ENCODE peak calls at places on chromosome 18, in four cellular contexts. One of them, this sample, is unnamed.

GRCh38 chr18:59516356-59517155 is 157.5 kb upstream of the LMAN1 start:
- DNase-seq in stimulated activated naive CD8-positive, alpha-beta T cell treated with anti-CD3 and anti-CD28 coated beads, Interleukin-15, Interleukin-2, amounts not matched to agents 100 U/mL and 50 U/mL, for 24 hours: no peak
- DNase-seq in small intestine: peak; percentile 52
- DNase-seq in mammary epithelial cell: peak; percentile 55
- DNase-seq in this sample: no peak

GRCh38 chr18:66999003-66999402 is 395.1 kb upstream of the CDH19 start:
- DNase-seq in stimulated activated naive CD8-positive, alpha-beta T cell treated with anti-CD3 and anti-CD28 coated beads, Interleukin-15, Interleukin-2, amounts not matched to agents 100 U/mL and 50 U/mL, for 24 hours: no peak
- DNase-seq in small intestine: no peak
- DNase-seq in mammary epithelial cell: no peak
- DNase-seq in this sample: no peak

GRCh38 chr18:22466608-22467390 is 49.1 kb upstream of the CTAGE1 start:
- DNase-seq in stimulated activated naive CD8-positive, alpha-beta T cell treated with anti-CD3 and anti-CD28 coated beads, Interleukin-15, Interleukin-2, amounts not matched to agents 100 U/mL and 50 U/mL, for 24 hours: no peak
- DNase-seq in small intestine: peak; percentile 75
- DNase-seq in mammary epithelial cell: peak; percentile 93
- DNase-seq in this sample: no peak

GRCh38 chr18:57965246-57965645 is 78.8 kb upstream of the NEDD4L start:
- DNase-seq in stimulated activated naive CD8-positive, alpha-beta T cell treated with anti-CD3 and anti-CD28 coated beads, Interleukin-15, Interleukin-2, amounts not matched to agents 100 U/mL and 50 U/mL, for 24 hours: no peak
- DNase-seq in small intestine: no peak
- DNase-seq in mammary epithelial cell: no peak
- DNase-seq in this sample: no peak

GRCh38 chr18:29250843-29251242 is 1073.9 kb upstream of the CDH2 start:
- DNase-seq in stimulated activated naive CD8-positive, alpha-beta T cell treated with anti-CD3 and anti-CD28 coated beads, Interleukin-15, Interleukin-2, amounts not matched to agents 100 U/mL and 50 U/mL, for 24 hours: no peak
- DNase-seq in small intestine: no peak
- DNase-seq in mammary epithelial cell: no peak
- DNase-seq in this sample: no peak

GRCh38 chr18:79748321-79749157 is 49.2 kb upstream of the KCNG2 start:
- DNase-seq in stimulated activated naive CD8-positive, alpha-beta T cell treated with anti-CD3 and anti-CD28 coated beads, Interleukin-15, Interleukin-2, amounts not matched to agents 100 U/mL and 50 U/mL, for 24 hours: no peak
- DNase-seq in small intestine: no peak
- DNase-seq in mammary epithelial cell: no peak
- DNase-seq in this sample: no peak

GRCh38 chr18:35856178-35856577 is 116.3 kb upstream of the RMP24 start:
- DNase-seq in stimulated activated naive CD8-positive, alpha-beta T cell treated with anti-CD3 and anti-CD28 coated beads, Interleukin-15, Interleukin-2, amounts not matched to agents 100 U/mL and 50 U/mL, for 24 hours: no peak
- DNase-seq in small intestine: no peak
- DNase-seq in mammary epithelial cell: no peak
- DNase-seq in this sample: no peak

GRCh38 chr18:24219561-24220317 is 80.9 kb downstream of the CABYR start:
- DNase-seq in stimulated activated naive CD8-positive, alpha-beta T cell treated with anti-CD3 and anti-CD28 coated beads, Interleukin-15, Interleukin-2, amounts not matched to agents 100 U/mL and 50 U/mL, for 24 hours: no peak
- DNase-seq in small intestine: peak; percentile 19
- DNase-seq in mammary epithelial cell: no peak
- DNase-seq in this sample: no peak

GRCh38 chr18:49645836-49646235 is 84.0 kb downstream of the LIPG start:
- DNase-seq in stimulated activated naive CD8-positive, alpha-beta T cell treated with anti-CD3 and anti-CD28 coated beads, Interleukin-15, Interleukin-2, amounts not matched to agents 100 U/mL and 50 U/mL, for 24 hours: no peak
- DNase-seq in small intestine: no peak
- DNase-seq in mammary epithelial cell: peak; percentile 42
- DNase-seq in this sample: no peak

GRCh38 chr18:68623342-68623741 is 91.6 kb downstream of the TMX3 start:
- DNase-seq in stimulated activated naive CD8-positive, alpha-beta T cell treated with anti-CD3 and anti-CD28 coated beads, Interleukin-15, Interleukin-2, amounts not matched to agents 100 U/mL and 50 U/mL, for 24 hours: peak; percentile 19
- DNase-seq in small intestine: peak; percentile 30
- DNase-seq in mammary epithelial cell: peak; percentile 45
- DNase-seq in this sample: peak; percentile 50

GRCh38 chr18:2192562-2192961 is 378.7 kb downstream of the METTL4 start:
- DNase-seq in stimulated activated naive CD8-positive, alpha-beta T cell treated with anti-CD3 and anti-CD28 coated beads, Interleukin-15, Interleukin-2, amounts not matched to agents 100 U/mL and 50 U/mL, for 24 hours: no peak
- DNase-seq in small intestine: no peak
- DNase-seq in mammary epithelial cell: no peak
- DNase-seq in this sample: no peak

GRCh38 chr18:48374423-48375149 is 34.6 kb downstream of the ZBTB7C start:
- DNase-seq in stimulated activated naive CD8-positive, alpha-beta T cell treated with anti-CD3 and anti-CD28 coated beads, Interleukin-15, Interleukin-2, amounts not matched to agents 100 U/mL and 50 U/mL, for 24 hours: no peak
- DNase-seq in small intestine: no peak
- DNase-seq in mammary epithelial cell: no peak
- DNase-seq in this sample: no peak

GRCh38 chr18:51955136-51955535 is 384.9 kb upstream of the DCC start:
- DNase-seq in stimulated activated naive CD8-positive, alpha-beta T cell treated with anti-CD3 and anti-CD28 coated beads, Interleukin-15, Interleukin-2, amounts not matched to agents 100 U/mL and 50 U/mL, for 24 hours: no peak
- DNase-seq in small intestine: no peak
- DNase-seq in mammary epithelial cell: no peak
- DNase-seq in this sample: no peak

GRCh38 chr18:26547302-26548143 is 830 bp downstream of the KCTD1 start:
- DNase-seq in stimulated activated naive CD8-positive, alpha-beta T cell treated with anti-CD3 and anti-CD28 coated beads, Interleukin-15, Interleukin-2, amounts not matched to agents 100 U/mL and 50 U/mL, for 24 hours: peak; percentile 63
- DNase-seq in small intestine: peak; percentile 53
- DNase-seq in mammary epithelial cell: peak; percentile 82
- DNase-seq in this sample: peak; percentile 75

GRCh38 chr18:62796216-62796621 is 80.9 kb downstream of the PHLPP1 start:
- DNase-seq in stimulated activated naive CD8-positive, alpha-beta T cell treated with anti-CD3 and anti-CD28 coated beads, Interleukin-15, Interleukin-2, amounts not matched to agents 100 U/mL and 50 U/mL, for 24 hours: no peak
- DNase-seq in small intestine: peak; percentile 30
- DNase-seq in mammary epithelial cell: no peak
- DNase-seq in this sample: no peak

GRCh38 chr18:37460616-37461015 is 105.0 kb downstream of the CELF4 start:
- DNase-seq in stimulated activated naive CD8-positive, alpha-beta T cell treated with anti-CD3 and anti-CD28 coated beads, Interleukin-15, Interleukin-2, amounts not matched to agents 100 U/mL and 50 U/mL, for 24 hours: no peak
- DNase-seq in small intestine: no peak
- DNase-seq in mammary epithelial cell: no peak
- DNase-seq in this sample: no peak

GRCh38 chr18:76859474-76860339 is 37.4 kb downstream of the ZNF236 start:
- DNase-seq in stimulated activated naive CD8-positive, alpha-beta T cell treated with anti-CD3 and anti-CD28 coated beads, Interleukin-15, Interleukin-2, amounts not matched to agents 100 U/mL and 50 U/mL, for 24 hours: peak; percentile 35
- DNase-seq in small intestine: no peak
- DNase-seq in mammary epithelial cell: no peak
- DNase-seq in this sample: peak; percentile 69

GRCh38 chr18:70221911-70222278 is 16.4 kb upstream of the RTTN start:
- DNase-seq in stimulated activated naive CD8-positive, alpha-beta T cell treated with anti-CD3 and anti-CD28 coated beads, Interleukin-15, Interleukin-2, amounts not matched to agents 100 U/mL and 50 U/mL, for 24 hours: no peak
- DNase-seq in small intestine: no peak
- DNase-seq in mammary epithelial cell: no peak
- DNase-seq in this sample: no peak

GRCh38 chr18:62852851-62853250 is 137.5 kb downstream of the PHLPP1 start:
- DNase-seq in stimulated activated naive CD8-positive, alpha-beta T cell treated with anti-CD3 and anti-CD28 coated beads, Interleukin-15, Interleukin-2, amounts not matched to agents 100 U/mL and 50 U/mL, for 24 hours: no peak
- DNase-seq in small intestine: no peak
- DNase-seq in mammary epithelial cell: peak; percentile 5
- DNase-seq in this sample: no peak

GRCh38 chr18:34710430-34711386 is 610 bp downstream of the DTNA start:
- DNase-seq in stimulated activated naive CD8-positive, alpha-beta T cell treated with anti-CD3 and anti-CD28 coated beads, Interleukin-15, Interleukin-2, amounts not matched to agents 100 U/mL and 50 U/mL, for 24 hours: no peak
- DNase-seq in small intestine: no peak
- DNase-seq in mammary epithelial cell: no peak
- DNase-seq in this sample: no peak

GRCh38 chr18:55158570-55158969 is 199.3 kb upstream of the CCDC68 start:
- DNase-seq in stimulated activated naive CD8-positive, alpha-beta T cell treated with anti-CD3 and anti-CD28 coated beads, Interleukin-15, Interleukin-2, amounts not matched to agents 100 U/mL and 50 U/mL, for 24 hours: no peak
- DNase-seq in small intestine: no peak
- DNase-seq in mammary epithelial cell: no peak
- DNase-seq in this sample: no peak

GRCh38 chr18:57915241-57915640 is 112.1 kb upstream of the ATP8B1 start:
- DNase-seq in stimulated activated naive CD8-positive, alpha-beta T cell treated with anti-CD3 and anti-CD28 coated beads, Interleukin-15, Interleukin-2, amounts not matched to agents 100 U/mL and 50 U/mL, for 24 hours: no peak
- DNase-seq in small intestine: no peak
- DNase-seq in mammary epithelial cell: no peak
- DNase-seq in this sample: no peak

GRCh38 chr18:11251891-11252270 is 102.5 kb upstream of the PIEZO2 start:
- DNase-seq in stimulated activated naive CD8-positive, alpha-beta T cell treated with anti-CD3 and anti-CD28 coated beads, Interleukin-15, Interleukin-2, amounts not matched to agents 100 U/mL and 50 U/mL, for 24 hours: no peak
- DNase-seq in small intestine: no peak
- DNase-seq in mammary epithelial cell: no peak
- DNase-seq in this sample: no peak

GRCh38 chr18:9137168-9138066 is 836 bp downstream of the ANKRD12 start:
- DNase-seq in stimulated activated naive CD8-positive, alpha-beta T cell treated with anti-CD3 and anti-CD28 coated beads, Interleukin-15, Interleukin-2, amounts not matched to agents 100 U/mL and 50 U/mL, for 24 hours: peak; percentile 74
- DNase-seq in small intestine: peak; percentile 71
- DNase-seq in mammary epithelial cell: peak; percentile 76
- DNase-seq in this sample: peak; percentile 70

GRCh38 chr18:78721986-78722385 is 257.6 kb upstream of the SALL3 start:
- DNase-seq in stimulated activated naive CD8-positive, alpha-beta T cell treated with anti-CD3 and anti-CD28 coated beads, Interleukin-15, Interleukin-2, amounts not matched to agents 100 U/mL and 50 U/mL, for 24 hours: no peak
- DNase-seq in small intestine: no peak
- DNase-seq in mammary epithelial cell: no peak
- DNase-seq in this sample: no peak

GRCh38 chr18:42068030-42068429 is 113.0 kb downstream of the PIK3C3 start:
- DNase-seq in stimulated activated naive CD8-positive, alpha-beta T cell treated with anti-CD3 and anti-CD28 coated beads, Interleukin-15, Interleukin-2, amounts not matched to agents 100 U/mL and 50 U/mL, for 24 hours: no peak
- DNase-seq in small intestine: no peak
- DNase-seq in mammary epithelial cell: no peak
- DNase-seq in this sample: no peak

GRCh38 chr18:24910217-24910616 is 441.7 kb downstream of the ZNF521 start:
- DNase-seq in stimulated activated naive CD8-positive, alpha-beta T cell treated with anti-CD3 and anti-CD28 coated beads, Interleukin-15, Interleukin-2, amounts not matched to agents 100 U/mL and 50 U/mL, for 24 hours: no peak
- DNase-seq in small intestine: no peak
- DNase-seq in mammary epithelial cell: no peak
- DNase-seq in this sample: no peak

This sample was measured in activated CD8-positive, alpha-beta T cell treated with anti-CD3 and anti-CD28 coated beads for 36 hours.